ENCODE peak calls at places on chromosomes 7 and 10, in five cellular contexts. T is ovary; N is fibroblast of lung; Q is stimulated activated naive CD8-positive, alpha-beta T cell treated with anti-CD3 and anti-CD28 coated beads, Interleukin-15, amount 100 ng/mL, for 72 hours; X is BE2C. I is an unnamed sample.

GRCh38 chr10:11687779-11688447 is 54.3 kb upstream of the ECHDC3 start:
- DNase-seq in X (no peak), Q (no peak), T (no peak), N (no peak), I (peak)

GRCh38 chr7:7183833-7184463 is 1.6 kb downstream of the C1GALT1 start:
- DNase-seq in Q (no peak), N (peak), X (no peak), T (no peak), I (no peak)

GRCh38 chr10:132670546-132670945 is 115.4 kb downstream of the NKX6-2 start:
- DNase-seq in Q (no peak), X (no peak), N (no peak), T (no peak), I (no peak)

GRCh38 chr7:99209781-99210180 is 1.9 kb upstream of the KPNA7 start:
- DNase-seq in N (no peak), T (no peak), Q (no peak), X (no peak), I (no peak)

GRCh38 chr10:113958631-113959382 is 84.9 kb upstream of the ADRB1 start:
- DNase-seq in X (no peak), N (peak), Q (no peak), T (peak), I (peak)

GRCh38 chr10:113543455-113543955 is 9.3 kb upstream of the HABP2 start:
- DNase-seq in T (no peak), X (no peak), Q (no peak), N (no peak), I (no peak)

GRCh38 chr10:126734015-126734414 is 63.5 kb upstream of the C10orf90 start:
- DNase-seq in X (no peak), N (peak), T (no peak), Q (no peak), I (peak)

GRCh38 chr10:78856421-78856820 is 212.3 kb upstream of the ZMIZ1 start:
- DNase-seq in X (no peak), N (no peak), Q (no peak), T (peak), I (no peak)

GRCh38 chr7:151088856-151089699 is 2.8 kb downstream of the AGAP3 start:
- DNase-seq in X (peak), T (peak), Q (no peak), N (peak), I (peak)

GRCh38 chr10:78621183-78621789 is 447.5 kb upstream of the ZMIZ1 start:
- DNase-seq in N (peak), Q (no peak), T (no peak), X (peak), I (no peak)

GRCh38 chr7:52843436-52843835 is 192.0 kb upstream of the POM121L12 start:
- DNase-seq in T (no peak), X (no peak), N (no peak), Q (no peak), I (no peak)

GRCh38 chr10:129689681-129690080 is 222.6 kb downstream of the MGMT start:
- DNase-seq in N (peak), T (no peak), Q (no peak), X (no peak), I (peak)

GRCh38 chr10:43058716-43059335 is 18.0 kb upstream of the RET start:
- DNase-seq in X (peak), N (no peak), T (no peak), Q (no peak), I (no peak)

GRCh38 chr10:50540826-50541122 is 83.0 kb downstream of the SGMS1 start:
- DNase-seq in T (no peak), X (no peak), Q (no peak), N (no peak), I (no peak)